ENCODE peak calls at places on chromosomes 12 and 14, in eight cellular contexts. J is CD8-positive, alpha-beta T cell; X is lung; I is heart right ventricle; B is A549; W is left ventricle myocardium inferior; Q is breast epithelium; U is neuronal stem cell. T is an unnamed sample. For H3K4me1, the result is how much of the 10 kb centered on the place peaks cover.

GRCh38 chr14:100438678-100439592 is 115.8 kb downstream of the SLC25A47 start:
- DNase-seq in U (no peak), I (no peak), W (no peak), Q (peak), X (peak), J (no peak), B (peak), T (no peak)

GRCh38 chr12:5739862-5740370 is 205.1 kb downstream of the ANO2 start:
- DNase-seq in W (no peak), Q (no peak), X (peak), J (no peak), I (no peak), U (no peak), B (no peak), T (no peak)

GRCh38 chr12:5083955-5084849 is 40.5 kb downstream of the KCNA5 start:
- DNase-seq in B (peak), Q (no peak), U (peak), W (no peak), X (no peak), J (no peak), I (no peak), T (no peak)

GRCh38 chr12:76878045-76878898 is 547 bp downstream of the CSRP2 start:
- DNase-seq in U (peak), X (no peak), I (peak), Q (peak), J (no peak), B (peak), W (no peak), T (peak)

GRCh38 chr12:46752396-46752795 is 73.4 kb downstream of the SLC38A4 start:
- DNase-seq in Q (no peak), J (no peak), I (no peak), W (no peak), X (no peak), B (no peak), U (no peak), T (no peak)

GRCh38 chr14:86708846-86709339 is 1178.9 kb downstream of the FLRT2 start:
- DNase-seq in U (no peak), Q (no peak), B (no peak), X (no peak), W (no peak), I (no peak), J (no peak), T (no peak)

GRCh38 chr14:59632381-59632780 is 55.8 kb upstream of the CCDC175 start:
- DNase-seq in X (no peak), J (no peak), U (peak), W (no peak), I (no peak), Q (no peak), B (peak), T (no peak)

GRCh38 chr12:18747960-18748359 is 10.0 kb downstream of the CAPZA3 start:
- DNase-seq in I (no peak), Q (no peak), J (no peak), B (no peak), W (no peak), U (no peak), X (no peak), T (no peak)

GRCh38 chr12:11836282-11836963 is 186.9 kb downstream of the ETV6 start:
- DNase-seq in B (no peak), X (peak), I (no peak), W (no peak), Q (no peak), U (no peak), J (no peak), T (peak)

GRCh38 chr12:11834104-11834812 is 184.8 kb downstream of the ETV6 start:
- DNase-seq in U (no peak), W (no peak), Q (no peak), I (no peak), B (no peak), X (no peak), J (no peak), T (no peak)

GRCh38 chr12:11836964-11837286 is 187.5 kb downstream of the ETV6 start:
- DNase-seq in W (no peak), I (no peak), J (no peak), Q (no peak), B (no peak), X (no peak), U (no peak), T (no peak)

GRCh38 chr12:11833174-11833895 is 183.9 kb downstream of the ETV6 start:
- DNase-seq in U (no peak), X (no peak), I (no peak), Q (no peak), J (no peak), B (no peak), W (no peak), T (no peak)

DNA sequence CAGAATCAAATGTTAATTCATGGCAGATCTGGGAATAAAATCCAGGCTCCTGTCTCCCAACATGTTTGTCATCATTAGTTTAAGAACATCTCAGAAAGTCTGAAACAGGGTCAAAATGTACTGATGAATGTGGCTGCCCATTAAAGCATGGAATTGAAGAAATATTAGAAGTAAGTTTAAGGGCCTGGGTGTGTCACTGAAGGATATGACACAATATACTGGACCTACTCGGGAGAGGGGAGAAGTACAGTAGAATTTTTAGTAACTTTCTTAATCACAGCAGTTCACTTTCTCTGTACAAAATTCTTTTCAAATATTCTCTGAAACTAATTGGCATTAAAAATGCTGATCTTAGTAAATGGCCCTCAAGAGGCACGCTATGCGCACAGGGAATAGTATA is 185.5 kb downstream of the ETV6 start:
- DNase-seq in U (no peak), B (no peak), I (no peak), Q (no peak), J (no peak), X (no peak), W (no peak), T (no peak)
- H3K4me1 ChIP-seq in U (under half), B (under half), I (half or more), Q (under half), J (under half), X (under half), W (half or more), T (under half)

DNA sequence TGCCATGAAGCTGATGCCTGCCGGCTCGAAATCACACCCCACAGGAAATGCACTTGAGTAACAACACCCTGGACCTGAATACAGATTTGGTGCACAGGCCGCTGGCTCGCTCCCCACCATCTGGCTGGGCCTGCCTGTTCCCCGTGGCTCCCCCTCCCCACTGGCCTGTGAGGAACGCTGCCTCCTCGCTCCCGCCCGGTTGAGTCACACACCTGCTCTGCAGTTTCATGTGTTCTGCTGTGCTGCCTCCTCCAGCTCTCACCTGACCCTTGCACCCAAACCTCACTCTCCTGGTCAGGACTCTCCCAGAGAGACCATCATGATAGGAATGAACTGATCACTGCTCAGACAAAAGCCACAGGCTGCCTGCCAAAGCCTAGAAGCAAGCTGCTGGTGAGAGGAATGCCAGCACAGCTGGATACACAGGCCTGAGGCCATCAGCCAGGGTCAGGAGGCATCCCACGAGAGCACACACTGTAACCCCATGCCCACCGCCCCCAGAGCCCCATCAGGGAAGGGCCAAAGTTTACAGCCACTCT is 3.8 kb upstream of the SIVA1 start:
- DNase-seq in J (no peak), X (no peak), B (no peak), I (peak), Q (no peak), U (no peak), W (no peak), T (peak)
- H3K27ac ChIP-seq in J (no peak), X (no peak), B (no peak), I (no peak), Q (no peak), U (no peak), W (peak), T (no peak)

DNA sequence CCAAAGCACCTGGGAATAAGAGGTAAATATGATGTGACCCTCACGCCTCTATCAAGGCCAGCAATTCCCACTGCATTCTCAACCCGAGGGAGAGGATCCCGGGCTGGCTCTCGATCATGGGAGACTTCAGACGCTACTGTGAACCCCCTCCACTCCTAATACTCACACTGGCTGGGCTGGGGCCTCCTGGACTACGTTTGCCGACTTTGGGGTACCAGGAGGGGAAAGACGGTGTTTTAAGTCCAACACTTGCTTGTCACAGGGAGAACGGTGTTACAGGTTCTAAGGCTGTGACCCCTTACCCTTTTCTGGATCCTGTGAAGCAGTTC is 475 bp downstream of the NACA start:
- DNase-seq in J (no peak), X (no peak), W (no peak), I (no peak), U (peak), B (no peak), Q (no peak), T (no peak)
- H3K4me1 ChIP-seq in J (under half), X (under half), W (half or more), I (under half), U (under half), B (under half), Q (under half), T (under half)

DNA sequence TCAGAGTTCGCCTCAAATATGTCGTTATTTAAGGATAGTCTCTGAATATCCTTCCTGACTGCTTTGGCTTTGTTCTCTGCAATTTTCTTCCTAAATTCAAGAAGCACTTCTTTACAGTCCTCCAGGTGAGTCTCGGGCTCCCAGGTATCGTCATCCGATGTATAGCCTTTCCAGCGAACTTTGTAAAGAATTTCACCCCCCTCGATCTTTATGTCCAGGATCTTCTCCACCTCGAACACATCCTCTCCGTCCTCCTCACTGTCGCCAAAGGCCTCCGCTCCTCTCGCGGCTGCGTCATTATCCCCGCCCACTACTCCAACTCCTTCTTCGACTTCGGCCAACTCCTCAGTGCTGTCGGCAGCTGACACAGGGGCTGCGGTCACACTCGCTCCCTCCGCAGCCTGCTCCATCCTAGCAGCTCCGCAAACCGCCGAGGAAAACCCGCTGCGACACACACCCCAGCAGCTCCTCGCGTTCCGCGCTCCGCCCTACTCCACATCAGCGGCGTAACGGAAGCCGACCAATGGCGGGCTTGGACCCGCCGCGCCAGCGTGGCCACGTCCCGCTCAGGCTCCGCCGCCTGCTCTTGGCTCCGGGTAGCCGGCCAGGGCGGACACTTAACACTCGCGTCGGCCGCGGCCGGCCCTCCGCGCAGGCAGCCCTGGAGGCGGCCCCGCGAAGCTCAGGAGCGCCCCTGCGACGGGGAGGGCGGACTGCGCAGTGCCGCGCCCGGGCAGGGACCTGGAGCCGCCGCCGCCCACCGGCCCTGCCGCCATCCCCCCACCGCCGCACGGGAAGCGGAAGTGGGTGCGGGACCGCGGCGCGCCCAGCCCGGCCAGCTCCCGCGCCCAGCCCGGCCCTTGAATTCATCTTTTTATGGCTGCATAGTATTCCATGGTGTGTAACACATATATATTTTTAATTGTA is 4.1 kb downstream of the CD163L1 start:
- DNase-seq in Q (no peak), J (no peak), X (peak), W (no peak), B (peak), I (peak), U (peak), T (peak)
- H3K27ac ChIP-seq in Q (no peak), J (no peak), X (no peak), W (no peak), B (peak), I (no peak), U (peak), T (no peak)

GRCh38 chr14:103542545-103543088 is 13.6 kb downstream of the TRMT61A start:
- DNase-seq in Q (no peak), W (peak), I (peak), J (no peak), X (no peak), B (no peak), U (peak), T (peak)

GRCh38 chr14:103540816-103541493 is 12.0 kb downstream of the TRMT61A start:
- DNase-seq in U (no peak), B (no peak), W (no peak), I (peak), X (no peak), Q (peak), J (no peak), T (no peak)

GRCh38 chr14:103543140-103543539 is 14.1 kb downstream of the TRMT61A start:
- DNase-seq in U (no peak), I (peak), J (no peak), Q (no peak), X (no peak), W (no peak), B (no peak), T (no peak)

GRCh38 chr14:103541944-103542544 is 13.0 kb downstream of the TRMT61A start:
- DNase-seq in J (no peak), U (no peak), I (peak), W (no peak), X (no peak), Q (no peak), B (no peak), T (no peak)

GRCh38 chr14:103541494-103541943 is 12.5 kb downstream of the TRMT61A start:
- DNase-seq in B (no peak), X (no peak), J (no peak), U (no peak), W (no peak), Q (no peak), I (no peak), T (no peak)
- H3K4me1 ChIP-seq in B (under half), X (under half), J (under half), U (under half), W (half or more), Q (under half), I (half or more), T (under half)

DNA sequence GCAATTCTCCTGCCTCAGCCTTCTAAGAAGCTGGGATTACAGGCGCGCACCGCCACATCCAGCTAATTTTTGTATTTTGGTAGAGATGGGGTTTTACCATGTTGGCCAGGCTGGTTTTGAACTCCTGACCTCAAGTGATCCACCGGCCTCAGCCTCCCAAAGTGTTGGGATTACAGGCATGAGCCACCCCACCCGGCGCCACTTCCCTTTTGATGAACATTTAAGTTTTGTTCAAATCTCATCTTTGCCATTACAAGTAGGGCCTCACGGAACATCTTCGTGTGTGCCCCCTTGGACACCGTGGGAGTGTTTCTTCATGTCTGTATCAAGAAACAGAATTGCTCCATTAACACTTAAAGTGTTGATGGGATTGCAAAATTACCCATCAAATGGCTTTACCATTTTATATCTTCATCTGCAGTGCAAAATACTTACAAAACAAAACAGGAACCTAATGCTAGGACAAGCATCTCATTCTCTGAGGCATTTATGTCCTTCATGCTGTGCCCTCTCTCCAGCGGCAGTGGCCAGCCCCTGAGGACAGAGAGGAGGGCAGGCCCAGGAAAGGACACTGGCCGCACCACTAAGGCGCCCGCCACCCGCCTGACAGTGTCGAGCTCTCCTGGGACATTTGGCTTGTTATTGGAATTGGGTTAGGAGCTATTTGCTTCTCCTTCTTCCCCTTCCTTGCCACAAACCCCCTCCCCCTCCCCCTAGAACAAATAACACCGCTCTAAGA is 61.7 kb downstream of the RFX4 start:
- DNase-seq in W (no peak), B (no peak), I (no peak), U (no peak), X (no peak), J (no peak), Q (no peak), T (peak)
- H3K27ac ChIP-seq in W (peak), B (no peak), I (no peak), U (no peak), X (no peak), J (no peak), Q (peak), T (peak)

T was measured in pancreas.